ENCODE peak calls at places on chromosomes 3 and 15, in seven cellular contexts. One of them, this sample, is unnamed.

GRCh38 chr3:183298708-183299153 is 45.7 kb downstream of the B3GNT5 start:
- DNase-seq in breast epithelium: no peak
- DNase-seq in AG04450: peak; percentile 81
- DNase-seq in SJSA1: peak; percentile 77
- DNase-seq in heart left ventricle: peak; percentile 76
- DNase-seq in WERI-Rb-1: peak; percentile 32
- DNase-seq in effector memory CD4-positive, alpha-beta T cell: no peak
- DNase-seq in this sample: no peak

GRCh38 chr3:64647825-64648224 is 40.0 kb downstream of the ADAMTS9 start:
- DNase-seq in breast epithelium: no peak
- DNase-seq in AG04450: no peak
- DNase-seq in SJSA1: no peak
- DNase-seq in heart left ventricle: no peak
- DNase-seq in WERI-Rb-1: no peak
- DNase-seq in effector memory CD4-positive, alpha-beta T cell: no peak
- DNase-seq in this sample: no peak

GRCh38 chr15:64461577-64462162 is 1.3 kb downstream of the ZNF609 start:
- DNase-seq in breast epithelium: no peak
- DNase-seq in AG04450: no peak
- DNase-seq in SJSA1: no peak
- DNase-seq in heart left ventricle: no peak
- DNase-seq in WERI-Rb-1: peak; percentile 22
- DNase-seq in effector memory CD4-positive, alpha-beta T cell: no peak
- DNase-seq in this sample: no peak

GRCh38 chr15:37111427-37111717 is 11.0 kb upstream of the MEIS2 start:
- DNase-seq in breast epithelium: no peak
- DNase-seq in AG04450: no peak
- DNase-seq in SJSA1: no peak
- DNase-seq in heart left ventricle: no peak
- DNase-seq in WERI-Rb-1: peak; percentile 35
- DNase-seq in effector memory CD4-positive, alpha-beta T cell: no peak
- DNase-seq in this sample: no peak

GRCh38 chr3:32778389-32778788 is 39.4 kb upstream of the TRIM71 start:
- DNase-seq in breast epithelium: no peak
- DNase-seq in AG04450: no peak
- DNase-seq in SJSA1: no peak
- DNase-seq in heart left ventricle: no peak
- DNase-seq in WERI-Rb-1: peak; percentile 16
- DNase-seq in effector memory CD4-positive, alpha-beta T cell: no peak
- DNase-seq in this sample: no peak

GRCh38 chr15:80059786-80060489 is 462 bp downstream of the ZFAND6 start:
- DNase-seq in breast epithelium: peak; percentile 27
- DNase-seq in AG04450: no peak
- DNase-seq in SJSA1: peak; percentile 57
- DNase-seq in heart left ventricle: no peak
- DNase-seq in WERI-Rb-1: peak; percentile 53
- DNase-seq in effector memory CD4-positive, alpha-beta T cell: no peak
- DNase-seq in this sample: no peak

GRCh38 chr3:42019144-42019952 is 57.4 kb upstream of the ULK4 start:
- DNase-seq in breast epithelium: no peak
- DNase-seq in AG04450: no peak
- DNase-seq in SJSA1: no peak
- DNase-seq in heart left ventricle: no peak
- DNase-seq in WERI-Rb-1: no peak
- DNase-seq in effector memory CD4-positive, alpha-beta T cell: no peak
- DNase-seq in this sample: no peak

GRCh38 chr15:99369250-99369649 is 118.0 kb downstream of the LRRC28 start:
- DNase-seq in breast epithelium: no peak
- DNase-seq in AG04450: no peak
- DNase-seq in SJSA1: no peak
- DNase-seq in heart left ventricle: no peak
- DNase-seq in WERI-Rb-1: no peak
- DNase-seq in effector memory CD4-positive, alpha-beta T cell: no peak
- DNase-seq in this sample: no peak

GRCh38 chr3:140365872-140366697 is 311.8 kb upstream of the TRIM42 start:
- DNase-seq in breast epithelium: no peak
- DNase-seq in AG04450: no peak
- DNase-seq in SJSA1: no peak
- DNase-seq in heart left ventricle: no peak
- DNase-seq in WERI-Rb-1: no peak
- DNase-seq in effector memory CD4-positive, alpha-beta T cell: no peak
- DNase-seq in this sample: no peak

GRCh38 chr3:51637941-51638471 is 33.0 kb upstream of the TEX264 start:
- DNase-seq in breast epithelium: no peak
- DNase-seq in AG04450: peak; percentile 39
- DNase-seq in SJSA1: peak; percentile 26
- DNase-seq in heart left ventricle: no peak
- DNase-seq in WERI-Rb-1: peak; percentile 76
- DNase-seq in effector memory CD4-positive, alpha-beta T cell: no peak
- DNase-seq in this sample: no peak

GRCh38 chr3:55407426-55407820 is 79.7 kb downstream of the WNT5A start:
- DNase-seq in breast epithelium: no peak
- DNase-seq in AG04450: no peak
- DNase-seq in SJSA1: no peak
- DNase-seq in heart left ventricle: no peak
- DNase-seq in WERI-Rb-1: no peak
- DNase-seq in effector memory CD4-positive, alpha-beta T cell: no peak
- DNase-seq in this sample: no peak

GRCh38 chr3:150227839-150228238 is 180.3 kb upstream of the TSC22D2 start:
- DNase-seq in breast epithelium: no peak
- DNase-seq in AG04450: no peak
- DNase-seq in SJSA1: peak; percentile 79
- DNase-seq in heart left ventricle: peak; percentile 43
- DNase-seq in WERI-Rb-1: peak; percentile 61
- DNase-seq in effector memory CD4-positive, alpha-beta T cell: no peak
- DNase-seq in this sample: no peak

GRCh38 chr15:29045717-29046116 is 159.9 kb downstream of the APBA2 start:
- DNase-seq in breast epithelium: no peak
- DNase-seq in AG04450: no peak
- DNase-seq in SJSA1: peak; percentile 65
- DNase-seq in heart left ventricle: no peak
- DNase-seq in WERI-Rb-1: no peak
- DNase-seq in effector memory CD4-positive, alpha-beta T cell: no peak
- DNase-seq in this sample: no peak

GRCh38 chr3:65890328-65890727 is 148.4 kb downstream of the MAGI1 start:
- DNase-seq in breast epithelium: no peak
- DNase-seq in AG04450: no peak
- DNase-seq in SJSA1: no peak
- DNase-seq in heart left ventricle: no peak
- DNase-seq in WERI-Rb-1: no peak
- DNase-seq in effector memory CD4-positive, alpha-beta T cell: no peak
- DNase-seq in this sample: no peak

GRCh38 chr3:12796171-12797123 is at the start of gene CAND2:
- DNase-seq in breast epithelium: peak; percentile 43
- DNase-seq in AG04450: no peak
- DNase-seq in SJSA1: peak; percentile 27
- DNase-seq in heart left ventricle: peak; percentile 90
- DNase-seq in WERI-Rb-1: peak; percentile 66
- DNase-seq in effector memory CD4-positive, alpha-beta T cell: no peak
- DNase-seq in this sample: peak; percentile 20

GRCh38 chr3:53150247-53151085 is 10.5 kb upstream of the PRKCD start:
- DNase-seq in breast epithelium: no peak
- DNase-seq in AG04450: no peak
- DNase-seq in SJSA1: no peak
- DNase-seq in heart left ventricle: no peak
- DNase-seq in WERI-Rb-1: no peak
- DNase-seq in effector memory CD4-positive, alpha-beta T cell: no peak
- DNase-seq in this sample: no peak

GRCh38 chr3:188349963-188350332 is 196.0 kb downstream of the LPP start:
- DNase-seq in breast epithelium: no peak
- DNase-seq in AG04450: no peak
- DNase-seq in SJSA1: no peak
- DNase-seq in heart left ventricle: no peak
- DNase-seq in WERI-Rb-1: no peak
- DNase-seq in effector memory CD4-positive, alpha-beta T cell: no peak
- DNase-seq in this sample: no peak

GRCh38 chr3:185685231-185686035 is 99.3 kb downstream of the SENP2 start:
- DNase-seq in breast epithelium: no peak
- DNase-seq in AG04450: no peak
- DNase-seq in SJSA1: no peak
- DNase-seq in heart left ventricle: no peak
- DNase-seq in WERI-Rb-1: no peak
- DNase-seq in effector memory CD4-positive, alpha-beta T cell: no peak
- DNase-seq in this sample: no peak

GRCh38 chr3:120284702-120285507 is at the start of gene GPR156:
- DNase-seq in breast epithelium: no peak
- DNase-seq in AG04450: no peak
- DNase-seq in SJSA1: no peak
- DNase-seq in heart left ventricle: peak; percentile 30
- DNase-seq in WERI-Rb-1: no peak
- DNase-seq in effector memory CD4-positive, alpha-beta T cell: no peak
- DNase-seq in this sample: no peak

GRCh38 chr3:48370330-48370708 is 1.7 kb upstream of the FBXW12 start:
- DNase-seq in breast epithelium: no peak
- DNase-seq in AG04450: no peak
- DNase-seq in SJSA1: no peak
- DNase-seq in heart left ventricle: no peak
- DNase-seq in WERI-Rb-1: peak; percentile 19
- DNase-seq in effector memory CD4-positive, alpha-beta T cell: no peak
- DNase-seq in this sample: no peak

GRCh38 chr3:122893282-122893681 is 98.4 kb downstream of the SLC49A4 start:
- DNase-seq in breast epithelium: no peak
- DNase-seq in AG04450: no peak
- DNase-seq in SJSA1: no peak
- DNase-seq in heart left ventricle: no peak
- DNase-seq in WERI-Rb-1: no peak
- DNase-seq in effector memory CD4-positive, alpha-beta T cell: no peak
- DNase-seq in this sample: no peak

GRCh38 chr3:135781026-135781815 is 184.3 kb upstream of the PPP2R3A start:
- DNase-seq in breast epithelium: no peak
- DNase-seq in AG04450: no peak
- DNase-seq in SJSA1: no peak
- DNase-seq in heart left ventricle: no peak
- DNase-seq in WERI-Rb-1: no peak
- DNase-seq in effector memory CD4-positive, alpha-beta T cell: no peak
- DNase-seq in this sample: no peak
- H3K9me3 ChIP-seq in breast epithelium: peaks cover 3% of the 10 kb centered on the region
- H3K9me3 ChIP-seq in AG04450: no peaks in the 10 kb centered on the region
- H3K9me3 ChIP-seq in SJSA1: no peaks in the 10 kb centered on the region
- H3K9me3 ChIP-seq in heart left ventricle: no peaks in the 10 kb centered on the region
- H3K9me3 ChIP-seq in WERI-Rb-1: no peaks in the 10 kb centered on the region
- H3K9me3 ChIP-seq in effector memory CD4-positive, alpha-beta T cell: no peaks in the 10 kb centered on the region
- H3K9me3 ChIP-seq in this sample: no peaks in the 10 kb centered on the region

GRCh38 chr15:27483124-27483523 is 512.1 kb downstream of the GABRG3 start:
- DNase-seq in breast epithelium: no peak
- DNase-seq in AG04450: no peak
- DNase-seq in SJSA1: no peak
- DNase-seq in heart left ventricle: no peak
- DNase-seq in WERI-Rb-1: no peak
- DNase-seq in effector memory CD4-positive, alpha-beta T cell: no peak
- DNase-seq in this sample: no peak

GRCh38 chr15:27482344-27482743 is 511.4 kb downstream of the GABRG3 start:
- DNase-seq in breast epithelium: no peak
- DNase-seq in AG04450: no peak
- DNase-seq in SJSA1: no peak
- DNase-seq in heart left ventricle: no peak
- DNase-seq in WERI-Rb-1: no peak
- DNase-seq in effector memory CD4-positive, alpha-beta T cell: no peak
- DNase-seq in this sample: no peak

GRCh38 chr15:27480642-27481041 is 509.7 kb downstream of the GABRG3 start:
- DNase-seq in breast epithelium: no peak
- DNase-seq in AG04450: no peak
- DNase-seq in SJSA1: no peak
- DNase-seq in heart left ventricle: no peak
- DNase-seq in WERI-Rb-1: no peak
- DNase-seq in effector memory CD4-positive, alpha-beta T cell: no peak
- DNase-seq in this sample: no peak

GRCh38 chr15:27480141-27480530 is 509.2 kb downstream of the GABRG3 start:
- DNase-seq in breast epithelium: no peak
- DNase-seq in AG04450: no peak
- DNase-seq in SJSA1: no peak
- DNase-seq in heart left ventricle: no peak
- DNase-seq in WERI-Rb-1: no peak
- DNase-seq in effector memory CD4-positive, alpha-beta T cell: no peak
- DNase-seq in this sample: no peak

DNA sequence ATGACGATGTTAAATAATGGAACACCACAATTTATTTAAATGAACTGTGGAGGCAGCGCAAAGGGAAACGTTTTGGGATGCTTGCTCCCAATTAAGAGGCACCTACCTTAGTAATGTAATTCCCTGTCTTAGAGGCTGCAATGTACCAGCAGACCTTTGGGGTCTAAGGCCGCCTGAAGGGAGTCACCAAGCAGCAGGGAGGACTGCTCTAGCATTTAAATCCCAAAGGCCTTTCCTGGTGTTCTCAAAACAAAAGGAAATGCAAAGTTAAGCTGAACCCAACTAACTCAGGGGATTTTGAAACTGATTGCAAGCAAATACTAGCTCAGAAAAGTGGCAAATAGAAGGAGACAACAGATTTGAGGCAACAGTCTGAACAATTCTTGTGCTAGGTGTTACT is 510.8 kb downstream of the GABRG3 start:
- DNase-seq in breast epithelium: no peak
- DNase-seq in AG04450: no peak
- DNase-seq in SJSA1: no peak
- DNase-seq in heart left ventricle: no peak
- DNase-seq in WERI-Rb-1: no peak
- DNase-seq in effector memory CD4-positive, alpha-beta T cell: no peak
- DNase-seq in this sample: no peak
- H3K9me3 ChIP-seq in breast epithelium: no peaks in the 10 kb centered on the region
- H3K9me3 ChIP-seq in AG04450: no peaks in the 10 kb centered on the region
- H3K9me3 ChIP-seq in SJSA1: no peaks in the 10 kb centered on the region
- H3K9me3 ChIP-seq in heart left ventricle: no peaks in the 10 kb centered on the region
- H3K9me3 ChIP-seq in WERI-Rb-1: no peaks in the 10 kb centered on the region
- H3K9me3 ChIP-seq in effector memory CD4-positive, alpha-beta T cell: no peaks in the 10 kb centered on the region
- H3K9me3 ChIP-seq in this sample: peaks cover 3% of the 10 kb centered on the region

GRCh38 chr3:7190094-7190493 is 329.2 kb downstream of the GRM7 start:
- DNase-seq in breast epithelium: no peak
- DNase-seq in AG04450: no peak
- DNase-seq in SJSA1: no peak
- DNase-seq in heart left ventricle: no peak
- DNase-seq in WERI-Rb-1: no peak
- DNase-seq in effector memory CD4-positive, alpha-beta T cell: no peak
- DNase-seq in this sample: no peak
- H3K9me3 ChIP-seq in breast epithelium: no peaks in the 10 kb centered on the region
- H3K9me3 ChIP-seq in AG04450: peaks cover 6% of the 10 kb centered on the region
- H3K9me3 ChIP-seq in SJSA1: no peaks in the 10 kb centered on the region
- H3K9me3 ChIP-seq in heart left ventricle: no peaks in the 10 kb centered on the region
- H3K9me3 ChIP-seq in WERI-Rb-1: no peaks in the 10 kb centered on the region
- H3K9me3 ChIP-seq in effector memory CD4-positive, alpha-beta T cell: no peaks in the 10 kb centered on the region
- H3K9me3 ChIP-seq in this sample: no peaks in the 10 kb centered on the region

DNA sequence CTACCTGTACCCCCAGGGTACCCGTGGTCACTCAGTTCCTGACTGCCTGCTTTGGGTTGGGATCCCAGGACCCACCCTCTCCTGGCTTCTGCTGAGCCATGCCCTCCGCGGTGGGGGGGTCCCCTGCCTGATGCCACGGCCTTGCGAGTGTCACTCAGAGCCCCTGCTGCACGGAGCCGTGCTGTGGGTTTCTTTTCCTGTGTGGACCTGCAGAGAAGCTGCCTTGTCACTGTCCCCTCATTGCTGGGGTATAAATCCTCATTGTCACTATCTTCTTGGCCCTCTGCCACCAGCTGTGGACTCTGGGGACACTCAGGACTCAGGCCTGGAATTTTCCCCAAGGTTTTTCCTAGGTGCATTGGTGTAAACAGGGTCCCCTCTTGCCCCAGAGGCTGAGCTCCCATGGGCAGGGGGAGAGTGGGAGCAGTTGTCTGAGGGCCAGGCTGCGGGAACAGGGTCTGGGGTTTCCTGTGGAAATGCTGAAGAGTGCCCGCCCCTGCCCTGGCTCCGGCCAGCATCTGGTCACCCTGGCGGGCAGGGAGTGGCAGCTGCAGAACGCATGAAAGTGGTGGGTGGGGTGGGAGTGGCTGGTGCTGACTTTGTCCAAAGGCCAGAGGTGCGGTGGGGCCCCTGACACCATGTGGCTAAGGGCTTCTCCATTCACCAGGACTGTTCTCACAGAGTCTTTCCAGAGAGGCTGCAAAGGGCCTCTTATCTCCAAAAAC is 191.7 kb downstream of the GOLGA6L6 start:
- DNase-seq in breast epithelium: no peak
- DNase-seq in AG04450: no peak
- DNase-seq in SJSA1: no peak
- DNase-seq in heart left ventricle: no peak
- DNase-seq in WERI-Rb-1: no peak
- DNase-seq in effector memory CD4-positive, alpha-beta T cell: no peak
- DNase-seq in this sample: no peak
- H3K9me3 ChIP-seq in breast epithelium: peaks cover 44% of the 10 kb centered on the region
- H3K9me3 ChIP-seq in AG04450: peaks cover 97% of the 10 kb centered on the region
- H3K9me3 ChIP-seq in SJSA1: no peaks in the 10 kb centered on the region
- H3K9me3 ChIP-seq in heart left ventricle: peaks cover 18% of the 10 kb centered on the region
- H3K9me3 ChIP-seq in WERI-Rb-1: peaks cover 12% of the 10 kb centered on the region
- H3K9me3 ChIP-seq in effector memory CD4-positive, alpha-beta T cell: no peaks in the 10 kb centered on the region
- H3K9me3 ChIP-seq in this sample: no peaks in the 10 kb centered on the region

This sample was measured in T-helper 17 cell.